ENCODE peak calls at places on chromosomes 11 and 22, in four cellular contexts. H is stimulated activated CD4-positive, alpha-beta T cell treated with anti-CD3 and anti-CD28 coated beads, Interleukin-1b, Interleukin-23, amount 100 ng/mL, for 1 hour; P is LoVo; T is mammary epithelial cell. G is an unnamed sample.

GRCh38 chr11:33617672-33618362 is 82.8 kb downstream of the C11orf91 start:
- DNase-seq in H (no peak), P (no peak), T (peak), G (no peak)

GRCh38 chr11:121479355-121479754 is 26.6 kb upstream of the SORL1-AS1 start:
- DNase-seq in H (no peak), P (no peak), T (no peak), G (no peak)

GRCh38 chr11:10770626-10771254 is 19.7 kb downstream of the CTR9 start:
- DNase-seq in H (no peak), P (peak), T (peak), G (peak)

GRCh38 chr22:43637861-43638260 is 174.2 kb downstream of the EFCAB6 start:
- DNase-seq in H (no peak), P (no peak), T (no peak), G (no peak)

GRCh38 chr11:69965821-69966582 is 112.1 kb upstream of the ANO1 start:
- DNase-seq in H (no peak), P (peak), T (no peak), G (peak)

GRCh38 chr11:129323896-129324522 is 51.6 kb upstream of the BARX2 start:
- DNase-seq in H (no peak), P (no peak), T (no peak), G (peak)

GRCh38 chr11:104609297-104609696 is 289.0 kb downstream of the CASP12 start:
- DNase-seq in H (no peak), P (peak), T (peak), G (peak)

GRCh38 chr11:6319879-6320410 is 356 bp downstream of the CAVIN3 start:
- DNase-seq in H (no peak), P (peak), T (peak), G (peak)

GRCh38 chr11:62931501-62932278 is 10.5 kb upstream of the CHRM1 start:
- DNase-seq in H (no peak), P (peak), T (peak), G (no peak)

GRCh38 chr11:8323161-8323935 is 59.7 kb upstream of the LMO1 start:
- DNase-seq in H (no peak), P (no peak), T (no peak), G (no peak)

GRCh38 chr11:76577199-76577920 is 93.2 kb downstream of the LRRC32 start:
- DNase-seq in H (no peak), P (peak), T (peak), G (no peak)

GRCh38 chr22:19896665-19897355 is 42.1 kb upstream of the GNB1L start:
- DNase-seq in H (no peak), P (no peak), T (no peak), G (no peak)

GRCh38 chr22:22156716-22157499 is 87.7 kb upstream of the VPREB1 start:
- DNase-seq in H (no peak), P (peak), T (peak), G (peak)

GRCh38 chr11:44780940-44781631 is 54.3 kb downstream of the TSPAN18 start:
- DNase-seq in H (no peak), P (no peak), T (no peak), G (no peak)

GRCh38 chr22:48051796-48052620 is 1289.6 kb downstream of the TBC1D22A start:
- DNase-seq in H (no peak), P (no peak), T (no peak), G (no peak)

GRCh38 chr22:43854786-43855271 is 7.5 kb downstream of the SULT4A1 start:
- DNase-seq in H (no peak), P (no peak), T (no peak), G (no peak)

GRCh38 chr22:19874307-19875060 is 19.8 kb upstream of the GNB1L start:
- DNase-seq in H (no peak), P (no peak), T (peak), G (peak)

GRCh38 chr11:68314886-68315580 is 2.6 kb downstream of the LRP5 start:
- DNase-seq in H (no peak), P (no peak), T (peak), G (peak)

GRCh38 chr22:23279781-23280180 is 99.5 kb downstream of the BCR start:
- DNase-seq in H (no peak), P (no peak), T (peak), G (no peak)

GRCh38 chr11:95925011-95925410 is 1.1 kb upstream of the MTMR2 start:
- DNase-seq in H (no peak), P (peak), T (peak), G (peak)

GRCh38 chr11:72844356-72844755 is 30.1 kb downstream of the ATG16L2 start:
- DNase-seq in H (no peak), P (no peak), T (no peak), G (no peak)

GRCh38 chr11:72920001-72920400 is 105.8 kb downstream of the ATG16L2 start:
- DNase-seq in H (no peak), P (no peak), T (no peak), G (no peak)

GRCh38 chr22:43188829-43189545 is 2.1 kb upstream of the TTLL12 start:
- DNase-seq in H (no peak), P (no peak), T (no peak), G (no peak)

GRCh38 chr22:35552186-35552842 is 11.7 kb downstream of the RASD2 start:
- DNase-seq in H (peak), P (peak), T (no peak), G (peak)

GRCh38 chr11:86097965-86098364 is 29.1 kb upstream of the PICALM start:
- DNase-seq in H (no peak), P (no peak), T (no peak), G (no peak)

GRCh38 chr11:32385998-32386397 is 49.3 kb downstream of the WT1 start:
- DNase-seq in H (no peak), P (peak), T (peak), G (peak)

GRCh38 chr11:113096661-113097060 is 135.4 kb downstream of the NCAM1 start:
- DNase-seq in H (no peak), P (no peak), T (no peak), G (no peak)

GRCh38 chr22:44279059-44279340 is 33.8 kb downstream of the SHISAL1 start:
- DNase-seq in H (no peak), P (no peak), T (no peak), G (no peak)

GRCh38 chr11:2928605-2929510 is at the start of gene PHLDA2:
- DNase-seq in H (no peak), P (peak), T (peak), G (peak)